ENCODE peak calls at places on chromosomes 4 and X, in five cellular contexts. P is astrocyte, N is fibroblast of pulmonary artery, I is bronchial epithelial cell, L is body of pancreas. M is an unnamed sample.
A peak's percentile ranks its signal among the peaks of the same experiment; 100 is the strongest.

GRCh38 chr4:57679969-57680368 is 569.8 kb upstream of the IGFBP7 start:
- DNase-seq in P (no peak), N (no peak), I (no peak), L (no peak), M (no peak)

GRCh38 chr4:185773419-185773818 is 38.6 kb downstream of the SORBS2 start:
- DNase-seq in P (no peak), N (no peak), I (no peak), L (peak; percentile 88), M (no peak)

GRCh38 chrX:9416562-9417319 is 48.1 kb upstream of the TBL1X start:
- DNase-seq in P (no peak), N (peak; percentile 77), I (peak; percentile 15), L (no peak), M (no peak)

GRCh38 chr4:38562751-38563198 is 101.2 kb upstream of the KLF3 start:
- DNase-seq in P (peak; percentile 5), N (peak; percentile 90), I (peak; percentile 62), L (no peak), M (no peak)

GRCh38 chrX:71181558-71181909 is 36.9 kb downstream of the NLGN3 start:
- DNase-seq in P (no peak), N (no peak), I (no peak), L (peak; percentile 38), M (no peak)

GRCh38 chr4:179709961-179710624 is 2267.9 kb upstream of the AGA start:
- DNase-seq in P (no peak), N (no peak), I (no peak), L (no peak), M (no peak)

GRCh38 chr4:144820706-144821105 is 174.8 kb downstream of the HHIP start:
- DNase-seq in P (peak; percentile 94), N (peak; percentile 84), I (no peak), L (no peak), M (no peak)

GRCh38 chr4:7183161-7183560 is 9.2 kb upstream of the SORCS2 start:
- DNase-seq in P (no peak), N (no peak), I (peak; percentile 43), L (no peak), M (no peak)

GRCh38 chrX:153549807-153550206 is 32.4 kb downstream of the ATP2B3 start:
- DNase-seq in P (no peak), N (no peak), I (no peak), L (no peak), M (no peak)

GRCh38 chrX:94908171-94908570 is 1234.2 kb downstream of the FAM133A start:
- DNase-seq in P (no peak), N (no peak), I (no peak), L (no peak), M (no peak)

GRCh38 chrX:80237072-80237471 is 183.2 kb upstream of the TENT5D start:
- DNase-seq in P (no peak), N (no peak), I (no peak), L (no peak), M (no peak)

GRCh38 chr4:188780028-188780427 is 640.8 kb downstream of the TRIML1 start:
- DNase-seq in P (no peak), N (no peak), I (no peak), L (no peak), M (no peak)

GRCh38 chr4:147733614-147734344 is 1.9 kb downstream of the ARHGAP10 start:
- DNase-seq in P (peak; percentile 26), N (peak; percentile 65), I (peak; percentile 29), L (peak; percentile 28), M (no peak)
- TF ChIP-seq CTCF in P (no peak), N (no peak), I (no peak), L (no peak), M (no peak)

GRCh38 chr4:80361329-80361900 is 25.9 kb downstream of the CFAP299 start:
- DNase-seq in P (no peak), N (peak; percentile 47), I (peak; percentile 57), L (no peak), M (no peak)
- TF ChIP-seq CTCF in P (peak; percentile 30), N (peak; percentile 35), I (no peak), L (peak; percentile 39), M (peak; percentile 48)

GRCh38 chrX:41010188-41010846 is 74.9 kb upstream of the USP9X start:
- DNase-seq in P (peak; percentile 89), N (peak; percentile 98), I (peak; percentile 87), L (peak; percentile 86), M (no peak)
- TF ChIP-seq CTCF in P (no peak), N (peak; percentile 31), I (no peak), L (peak; percentile 33), M (no peak)

DNA sequence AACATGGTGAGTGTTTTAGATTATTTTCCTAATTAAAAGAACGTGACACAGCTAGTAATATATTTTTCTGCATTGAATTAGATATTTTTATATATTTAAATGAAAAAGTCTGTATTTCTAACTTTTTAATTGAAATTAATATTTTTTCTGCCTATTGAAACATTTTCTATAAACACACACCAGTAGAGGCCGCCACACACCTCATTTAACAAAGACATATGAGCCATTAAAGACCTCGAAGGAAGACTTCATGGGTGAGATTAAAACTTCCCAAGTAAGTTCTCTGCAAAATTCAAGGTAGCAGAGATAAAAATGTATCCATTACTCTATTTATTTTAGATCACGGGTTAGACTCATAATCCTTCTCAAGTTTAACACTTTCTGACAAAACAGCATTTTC is 8.3 kb downstream of the SLITRK2 start:
- DNase-seq in P (no peak), N (no peak), I (peak; percentile 1), L (peak; percentile 48), M (no peak)
- TF ChIP-seq CTCF in P (peak; percentile 19), N (no peak), I (no peak), L (peak; percentile 40), M (peak; percentile 36)

DNA sequence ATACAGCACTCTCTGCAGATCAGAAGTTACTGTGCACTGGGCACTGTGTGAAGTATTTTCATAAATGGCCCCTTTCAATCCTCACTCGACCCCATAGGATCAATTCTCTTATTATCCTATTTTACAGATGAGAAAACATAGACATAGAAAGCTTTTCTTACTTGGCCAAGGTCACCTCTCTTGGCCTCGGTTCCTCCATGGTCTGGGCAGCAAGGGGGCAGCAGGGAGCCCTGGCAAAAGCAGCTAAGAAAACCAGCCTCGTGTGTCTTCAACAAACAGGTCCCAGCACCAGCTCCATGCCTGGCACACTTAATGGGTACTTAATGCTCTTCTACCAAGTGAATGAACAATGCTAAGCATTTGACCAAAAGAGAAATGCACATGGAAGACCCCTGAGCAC is 34.4 kb downstream of the BST1 start:
- DNase-seq in P (no peak), N (no peak), I (no peak), L (no peak), M (no peak)
- TF ChIP-seq CTCF in P (no peak), N (no peak), I (no peak), L (no peak), M (no peak)

GRCh38 chr4:25890653-25891485 is 23.2 kb upstream of the SMIM20 start:
- DNase-seq in P (no peak), N (no peak), I (no peak), L (no peak), M (no peak)
- TF ChIP-seq CTCF in P (no peak), N (no peak), I (no peak), L (no peak), M (no peak)

M was measured in D721Med.